ENCODE peak calls at places on chromosomes 13 and 19, in eight cellular contexts. T is uterus, R is adrenal gland, F is right lobe of liver, H is IMR-90, O is ovary, P is sigmoid colon, Z is lower leg skin. M is an unnamed sample.

GRCh38 chr13:65063753-65064152 is 2166.4 kb downstream of the PCDH9 start:
- DNase-seq in T (no peak), R (no peak), F (no peak), H (peak), O (no peak), P (no peak), Z (no peak), M (no peak)

GRCh38 chr13:93248627-93249047 is 22.0 kb downstream of the GPC6 start:
- DNase-seq in T (no peak), R (no peak), F (peak), H (peak), O (no peak), P (no peak), Z (no peak), M (no peak)

GRCh38 chr19:14118165-14119051 is 846 bp upstream of the PRKACA start:
- DNase-seq in T (peak), R (peak), F (peak), H (peak), O (peak), P (peak), Z (peak), M (peak)

GRCh38 chr19:14061751-14062557 is at the start of gene PALM3:
- DNase-seq in T (no peak), R (no peak), F (peak), H (no peak), O (no peak), P (no peak), Z (no peak), M (no peak)

GRCh38 chr19:18612051-18612771 is 459 bp upstream of the TMEM59L start:
- DNase-seq in T (no peak), R (no peak), F (no peak), H (no peak), O (no peak), P (no peak), Z (no peak), M (no peak)

GRCh38 chr19:2722541-2723344 is 1.6 kb upstream of the DIRAS1 start:
- DNase-seq in T (peak), R (peak), F (no peak), H (peak), O (peak), P (peak), Z (no peak), M (peak)

GRCh38 chr19:6006896-6007295 is 29.0 kb upstream of the RANBP3 start:
- DNase-seq in T (no peak), R (no peak), F (no peak), H (no peak), O (no peak), P (no peak), Z (no peak), M (no peak)

GRCh38 chr13:62357887-62358645 is 942.4 kb upstream of the PCDH20 start:
- DNase-seq in T (no peak), R (no peak), F (no peak), H (peak), O (no peak), P (no peak), Z (no peak), M (no peak)

GRCh38 chr19:920051-920857 is 3.1 kb downstream of the KISS1R start:
- DNase-seq in T (no peak), R (peak), F (no peak), H (no peak), O (peak), P (no peak), Z (no peak), M (no peak)

GRCh38 chr19:21130097-21130775 is 11.6 kb upstream of the ZNF431 start:
- DNase-seq in T (no peak), R (no peak), F (no peak), H (no peak), O (no peak), P (no peak), Z (no peak), M (no peak)

GRCh38 chr13:110501188-110501587 is 60.3 kb downstream of the RAB20 start:
- DNase-seq in T (no peak), R (no peak), F (no peak), H (no peak), O (no peak), P (peak), Z (no peak), M (no peak)

GRCh38 chr19:37095859-37096258 is 17.6 kb downstream of the ZNF420 start:
- DNase-seq in T (no peak), R (no peak), F (no peak), H (no peak), O (no peak), P (no peak), Z (no peak), M (no peak)

GRCh38 chr13:91346848-91347211 is 657 bp upstream of the MIR17HG start:
- DNase-seq in T (no peak), R (no peak), F (peak), H (no peak), O (no peak), P (no peak), Z (no peak), M (no peak)

GRCh38 chr13:91348906-91349435 is 1.5 kb downstream of the MIR17HG start:
- DNase-seq in T (peak), R (peak), F (peak), H (peak), O (peak), P (peak), Z (peak), M (peak)

GRCh38 chr13:91347212-91347995 is at the start of gene MIR17HG:
- DNase-seq in T (peak), R (peak), F (peak), H (peak), O (peak), P (peak), Z (peak), M (peak)

GRCh38 chr13:91349992-91350911 is 2.8 kb downstream of the MIR17HG start:
- DNase-seq in T (no peak), R (no peak), F (no peak), H (no peak), O (no peak), P (no peak), Z (no peak), M (no peak)

DNA sequence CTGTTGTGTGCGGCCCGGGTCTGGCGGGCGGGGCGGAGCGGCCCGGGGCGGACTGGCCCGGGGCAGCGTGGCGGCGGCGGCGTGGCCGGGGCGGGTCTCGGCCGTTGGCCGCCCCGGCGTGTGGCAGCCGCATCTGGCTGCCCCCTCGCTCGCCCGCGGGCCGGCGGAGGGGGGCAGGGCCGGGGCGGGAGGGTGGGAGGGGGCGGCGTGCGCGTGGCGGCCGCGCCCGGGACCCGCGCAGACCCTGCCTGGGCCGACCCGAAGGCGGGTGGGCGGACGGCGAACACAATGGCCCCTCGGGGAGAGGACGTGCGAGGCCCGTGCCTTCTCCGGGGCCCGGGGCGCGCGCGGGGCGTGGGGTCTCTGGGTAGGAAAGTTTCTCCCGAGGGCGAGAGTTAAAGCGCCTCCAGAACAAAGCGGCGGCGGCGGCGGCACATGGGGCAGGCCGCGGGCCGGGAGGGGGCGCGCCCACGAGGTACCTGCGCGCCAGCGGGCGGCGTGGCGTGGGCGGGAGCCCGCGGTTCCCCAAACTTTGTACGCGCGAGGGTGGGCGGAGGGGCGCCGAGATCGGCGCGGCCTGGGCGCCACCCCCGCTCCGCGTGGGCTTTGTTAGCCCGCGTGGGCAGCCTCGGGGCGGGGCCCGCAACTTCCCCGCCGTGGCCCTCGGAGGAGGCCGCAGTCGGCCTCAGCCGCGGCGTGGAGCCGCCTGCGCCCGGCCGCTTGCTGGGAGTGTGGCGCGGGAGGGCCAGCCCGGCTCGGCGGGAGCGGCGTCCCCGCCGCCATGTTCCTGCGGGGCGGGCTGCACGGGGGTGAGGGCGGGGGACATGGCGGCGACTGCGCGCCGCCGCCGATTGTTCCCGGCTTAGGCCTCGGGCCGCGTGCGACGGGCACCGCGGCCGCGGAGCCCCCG is 764 bp downstream of the MIR17HG start:
- DNase-seq in T (peak), R (peak), F (peak), H (no peak), O (peak), P (peak), Z (peak), M (no peak)
- TF ChIP-seq CTCF in T (no peak), R (no peak), F (no peak), H (peak), O (no peak), P (no peak), Z (no peak), M (no peak)

GRCh38 chr13:96141032-96141431 is 51.1 kb downstream of the HS6ST3 start:
- DNase-seq in T (no peak), R (no peak), F (no peak), H (peak), O (no peak), P (no peak), Z (no peak), M (no peak)
- TF ChIP-seq POLR2A in T (no peak), R (no peak), F (no peak), H (no peak), O (no peak), P (no peak), Z (no peak), M (no peak)

GRCh38 chr13:43085545-43085944 is 62.2 kb downstream of the DNAJC15 start:
- DNase-seq in T (no peak), R (no peak), F (no peak), H (peak), O (no peak), P (no peak), Z (no peak), M (no peak)
- TF ChIP-seq CTCF in T (peak), R (peak), F (peak), H (peak), O (peak), P (peak), Z (peak), M (peak)

DNA sequence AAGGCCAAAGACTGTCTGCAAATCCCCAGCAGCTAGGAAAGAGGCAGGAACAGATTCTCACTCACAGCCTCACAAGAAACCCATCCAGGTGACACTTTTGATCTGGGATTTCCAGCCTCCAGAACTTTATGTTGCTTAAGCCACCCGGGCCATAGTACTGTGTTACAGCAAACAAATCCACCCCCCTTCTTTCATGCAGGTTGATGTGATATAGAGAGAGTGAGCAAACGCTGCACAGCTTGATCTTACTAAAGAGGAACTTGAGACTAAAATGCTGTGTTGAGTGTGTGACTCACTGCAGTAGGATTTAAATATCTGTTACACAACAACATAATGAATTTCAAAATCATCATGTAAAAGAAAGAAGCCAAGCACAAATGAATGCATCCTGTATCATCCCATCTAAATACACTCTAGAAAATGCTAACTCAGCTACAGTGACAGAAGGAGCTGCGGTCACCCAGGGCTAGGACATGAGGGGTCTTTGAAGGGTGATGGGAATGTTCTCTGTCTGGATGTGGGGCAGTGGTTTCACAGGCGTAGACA is 32.2 kb downstream of the RCBTB2 start:
- DNase-seq in T (no peak), R (no peak), F (no peak), H (peak), O (no peak), P (no peak), Z (no peak), M (peak)
- TF ChIP-seq POLR2A in T (no peak), R (no peak), F (no peak), H (no peak), O (no peak), P (no peak), Z (no peak), M (no peak)

GRCh38 chr19:57611113-57611512 is 2.9 kb upstream of the ZNF134 start:
- DNase-seq in T (no peak), R (no peak), F (no peak), H (no peak), O (no peak), P (no peak), Z (no peak), M (no peak)

GRCh38 chr19:57615346-57615745 is 1.3 kb downstream of the ZNF134 start:
- DNase-seq in T (no peak), R (no peak), F (no peak), H (no peak), O (no peak), P (no peak), Z (no peak), M (no peak)

GRCh38 chr19:57613941-57614743 is at the start of gene ZNF134:
- DNase-seq in T (peak), R (peak), F (peak), H (peak), O (peak), P (peak), Z (peak), M (peak)
- TF ChIP-seq CTCF in T (peak), R (no peak), F (peak), H (peak), O (no peak), P (no peak), Z (no peak), M (peak)

GRCh38 chr13:40317980-40318327 is 348.5 kb downstream of the FOXO1 start:
- DNase-seq in T (no peak), R (no peak), F (no peak), H (no peak), O (no peak), P (no peak), Z (no peak), M (no peak)
- TF ChIP-seq POLR2A in T (no peak), R (no peak), F (no peak), H (no peak), O (no peak), P (no peak), Z (no peak), M (no peak)

GRCh38 chr13:41590643-41591042 is 133.3 kb downstream of the RGCC start:
- DNase-seq in T (no peak), R (no peak), F (no peak), H (no peak), O (no peak), P (no peak), Z (no peak), M (no peak)

GRCh38 chr13:41588899-41589298 is 131.5 kb downstream of the RGCC start:
- DNase-seq in T (no peak), R (no peak), F (no peak), H (peak), O (no peak), P (no peak), Z (no peak), M (no peak)

GRCh38 chr13:41590122-41590521 is 132.8 kb downstream of the RGCC start:
- DNase-seq in T (no peak), R (no peak), F (no peak), H (no peak), O (no peak), P (no peak), Z (no peak), M (no peak)

GRCh38 chr13:41589434-41589833 is 132.1 kb downstream of the RGCC start:
- DNase-seq in T (no peak), R (no peak), F (no peak), H (no peak), O (no peak), P (no peak), Z (no peak), M (no peak)

GRCh38 chr13:41587490-41587889 is 130.1 kb downstream of the RGCC start:
- DNase-seq in T (no peak), R (no peak), F (no peak), H (no peak), O (no peak), P (no peak), Z (no peak), M (no peak)
- TF ChIP-seq CTCF in T (no peak), R (no peak), F (no peak), H (no peak), O (no peak), P (no peak), Z (no peak), M (no peak)

DNA sequence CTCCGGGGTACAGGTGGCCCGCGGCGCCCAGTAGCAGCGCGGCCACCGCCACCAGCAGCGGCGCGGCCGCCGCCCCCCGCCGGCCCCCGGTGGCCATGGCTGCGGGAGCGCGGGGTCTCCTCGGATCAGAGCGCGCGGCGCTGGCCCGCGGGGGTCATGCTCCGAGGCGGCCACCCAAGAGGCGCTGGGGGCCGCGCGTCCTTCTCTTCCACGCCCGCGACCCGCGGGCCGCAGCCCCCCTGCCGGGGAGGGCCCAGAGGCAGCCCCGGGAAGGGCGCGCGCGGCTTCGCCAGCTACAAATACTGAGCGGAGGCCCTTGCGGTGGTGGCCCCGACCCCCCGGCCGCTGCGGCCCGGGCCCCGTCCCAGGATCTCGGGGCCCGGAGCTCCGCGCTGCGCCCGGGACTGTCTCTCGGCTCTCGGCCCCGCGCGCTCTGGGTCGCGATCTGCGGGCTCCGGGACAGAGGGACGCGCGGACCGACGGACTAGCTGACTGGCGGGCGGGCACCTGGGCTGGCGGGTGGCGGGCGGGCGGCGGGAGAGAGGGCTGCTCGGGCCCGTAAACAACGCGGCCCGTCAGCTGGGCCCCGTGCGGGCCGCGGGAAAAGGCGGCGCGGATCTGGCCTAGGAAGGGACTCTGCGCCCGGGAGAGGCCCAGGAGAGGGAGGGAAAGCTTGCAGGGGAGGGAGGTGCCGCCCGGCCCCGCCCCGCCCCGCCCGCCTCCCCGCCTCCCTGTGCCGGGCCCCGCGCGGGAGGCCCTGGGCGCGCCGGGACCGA is at the start of gene INSR:
- DNase-seq in T (peak), R (peak), F (peak), H (peak), O (peak), P (peak), Z (peak), M (peak)
- TF ChIP-seq POLR2A in T (peak), R (peak), F (peak), H (no peak), O (peak), P (no peak), Z (no peak), M (peak)

M was measured in gastrocnemius medialis.